ENCODE peak calls at places on chromosomes 16 and 17, in seven cellular contexts. R is RWPE1, V is cardiac muscle cell, H is endothelial cell, U is mucosa of descending colon, Z is HFFc6, E is AG04450. T is an unnamed sample.
A peak's percentile ranks its signal among the peaks of the same experiment; 100 is the strongest.

GRCh38 chr16:77841275-77841640 is 52.9 kb downstream of the VAT1L start:
- DNase-seq in H (no peak), E (no peak), R (no peak), V (no peak), U (peak; percentile 63), Z (no peak), T (no peak)

GRCh38 chr17:3887394-3887793 is 5.5 kb downstream of the CAMKK1 start:
- DNase-seq in R (no peak), H (no peak), U (no peak), Z (no peak), E (no peak), V (no peak), T (no peak)

GRCh38 chr16:67013238-67013822 is 15.6 kb upstream of the CBFB start:
- DNase-seq in V (no peak), Z (no peak), E (no peak), U (no peak), R (no peak), H (no peak), T (no peak)

GRCh38 chr16:5025171-5025632 is 8.5 kb downstream of the NAGPA start:
- DNase-seq in U (peak; percentile 62), H (peak; percentile 55), Z (no peak), V (peak; percentile 70), E (no peak), R (no peak), T (no peak)

GRCh38 chr16:6035161-6035560 is 937.6 kb upstream of the EEF2KMT start:
- DNase-seq in R (no peak), U (no peak), E (no peak), H (no peak), V (no peak), Z (no peak), T (no peak)

GRCh38 chr16:83977056-83977815 is 9.2 kb downstream of the NECAB2 start:
- DNase-seq in E (no peak), Z (no peak), V (no peak), U (no peak), R (no peak), H (no peak), T (no peak)

GRCh38 chr16:87644596-87644995 is 42.3 kb downstream of the JPH3 start:
- DNase-seq in V (no peak), U (no peak), E (no peak), H (no peak), R (no peak), Z (no peak), T (no peak)

GRCh38 chr17:56642424-56642823 is 48.9 kb downstream of the NOG start:
- DNase-seq in R (no peak), Z (no peak), V (no peak), E (no peak), U (no peak), H (no peak), T (no peak)

GRCh38 chr17:75996665-75997590 is 3.7 kb upstream of the CDK3 start:
- DNase-seq in U (peak; percentile 90), E (no peak), R (peak; percentile 74), V (peak; percentile 32), H (peak; percentile 35), Z (peak; percentile 11), T (peak; percentile 63)

GRCh38 chr17:76493505-76494167 is 7.6 kb downstream of the RHBDF2 start:
- DNase-seq in H (no peak), V (no peak), R (no peak), U (no peak), Z (no peak), E (no peak), T (no peak)

GRCh38 chr17:798246-798645 is 16.1 kb downstream of the MRM3 start:
- DNase-seq in E (no peak), U (no peak), R (no peak), V (no peak), H (no peak), Z (no peak), T (no peak)

GRCh38 chr16:13064821-13065220 is 163.4 kb downstream of the SHISA9 start:
- DNase-seq in V (no peak), H (no peak), Z (no peak), E (no peak), U (no peak), R (no peak), T (no peak)

GRCh38 chr17:48215583-48216139 is 108.1 kb downstream of the SNX11 start:
- DNase-seq in E (no peak), H (peak; percentile 57), U (peak; percentile 41), V (no peak), R (peak; percentile 54), Z (peak; percentile 22), T (peak; percentile 46)

GRCh38 chr17:68707032-68707431 is 105.9 kb upstream of the FAM20A start:
- DNase-seq in V (no peak), H (no peak), U (no peak), Z (peak; percentile 77), E (no peak), R (no peak), T (peak; percentile 86)

DNA sequence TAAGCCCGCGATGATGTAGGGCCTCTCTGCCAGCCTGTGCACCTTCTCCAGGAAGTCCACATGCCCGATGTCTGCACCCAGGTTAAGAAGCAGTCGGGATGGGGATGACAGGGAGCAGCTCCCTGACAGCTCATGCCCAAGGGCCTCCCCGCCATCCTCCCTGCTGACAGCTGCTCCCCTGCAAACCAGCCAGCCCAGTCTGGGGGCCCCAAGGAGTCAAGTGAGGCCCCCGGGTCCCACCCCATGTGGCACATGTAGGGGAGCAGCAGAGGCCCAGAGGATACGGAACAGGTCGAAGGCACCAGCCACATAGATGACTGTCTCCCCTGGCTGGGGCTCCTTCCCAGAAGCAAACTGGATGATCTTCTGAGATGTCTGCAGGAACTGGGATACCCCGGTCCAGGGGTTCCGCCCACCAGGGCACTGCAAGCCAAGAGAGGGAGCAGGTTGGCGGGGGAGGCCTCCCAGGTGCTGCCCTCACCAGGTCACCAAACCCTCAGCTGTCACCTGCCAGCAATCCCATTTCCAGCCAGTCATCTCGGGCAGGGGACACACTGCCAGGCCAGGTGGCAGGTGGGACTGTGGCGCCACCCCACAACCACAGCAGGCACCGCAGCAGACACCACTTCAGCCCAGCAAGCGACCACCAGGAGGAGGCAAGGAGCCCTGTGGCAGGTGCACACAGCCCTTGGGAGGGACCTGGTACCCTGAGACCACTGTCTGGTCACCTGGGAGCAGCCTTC is 4.6 kb downstream of the PCYT2 start:
- DNase-seq in H (no peak), U (no peak), R (no peak), E (no peak), Z (no peak), V (no peak), T (no peak)
- TF ChIP-seq CTCF in H (no peak), U (no peak), R (no peak), E (no peak), Z (peak; percentile 38), V (no peak), T (no peak)

DNA sequence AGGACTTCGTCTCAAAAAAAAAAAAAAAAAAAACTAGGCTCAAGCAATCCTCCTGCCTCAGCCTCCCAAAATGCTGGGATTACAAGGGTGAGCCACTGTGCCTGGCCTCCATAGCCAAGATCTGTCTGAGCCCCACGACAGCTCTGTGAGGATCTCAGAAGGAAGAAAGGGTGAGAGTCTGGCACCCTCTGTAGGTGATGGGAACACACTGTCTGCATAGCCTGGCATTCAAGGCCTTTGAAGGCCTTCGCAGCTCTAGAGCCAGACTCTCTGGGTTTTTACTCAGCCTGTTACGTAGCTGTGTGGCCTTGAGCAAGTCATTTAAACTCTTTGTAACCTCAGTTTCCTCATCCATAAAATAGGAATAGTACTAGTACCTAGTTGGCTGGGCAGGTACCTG is 6.3 kb upstream of the XPO6 start:
- DNase-seq in U (peak; percentile 51), H (peak; percentile 9), E (peak; percentile 18), R (no peak), V (no peak), Z (peak; percentile 48), T (peak; percentile 72)
- TF ChIP-seq CTCF in U (no peak), H (no peak), E (peak; percentile 68), R (no peak), V (peak; percentile 65), Z (peak; percentile 71), T (peak; percentile 80)

GRCh38 chr16:2460391-2460713 is 443 bp downstream of the TEDC2 start:
- DNase-seq in V (no peak), Z (no peak), E (no peak), R (no peak), H (no peak), U (no peak), T (no peak)
- TF ChIP-seq CTCF in V (no peak), Z (no peak), E (no peak), R (no peak), H (no peak), U (no peak), T (no peak)

DNA sequence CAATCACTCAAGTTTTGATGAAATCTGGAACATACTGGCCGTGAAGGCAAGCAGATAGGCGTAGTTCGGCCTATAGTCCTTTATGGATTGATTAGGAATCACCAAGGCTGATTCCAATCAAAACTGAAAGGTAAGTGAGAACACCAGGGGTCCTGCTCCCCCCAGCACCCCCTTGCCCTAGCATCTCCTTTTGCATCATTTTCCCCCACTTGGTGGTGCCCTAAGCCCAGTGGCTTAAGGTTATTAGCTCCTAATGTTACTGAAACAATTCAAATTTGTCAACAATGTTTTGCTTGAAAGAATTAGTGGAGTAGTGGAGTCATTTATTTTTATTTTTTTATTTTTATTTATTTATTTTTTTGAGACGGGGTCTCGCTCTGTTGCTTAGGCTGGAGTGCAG is 4.9 kb downstream of the SLFN14 start:
- DNase-seq in V (no peak), R (no peak), H (no peak), E (no peak), Z (no peak), U (no peak), T (no peak)
- TF ChIP-seq CTCF in V (peak; percentile 17), R (no peak), H (no peak), E (peak; percentile 27), Z (peak; percentile 49), U (no peak), T (peak; percentile 28)

GRCh38 chr17:1882836-1883235 is 53.0 kb downstream of the RPA1 start:
- DNase-seq in E (no peak), Z (peak; percentile 19), V (peak; percentile 64), H (peak; percentile 34), U (peak; percentile 57), R (peak; percentile 26), T (peak; percentile 43)
- TF ChIP-seq CTCF in E (peak; percentile 61), Z (peak; percentile 80), V (peak; percentile 60), H (peak; percentile 56), U (peak; percentile 20), R (peak; percentile 44), T (peak; percentile 67)